ENCODE peak calls at places on chromosomes 1 and 21, in nine cellular contexts. N is CD8-positive, alpha-beta T cell; P is neural progenitor cell; I is AG04450; W is lower lobe of right lung; H is suprapubic skin; E is heart right ventricle; G is GM23338; K is MCF 10A. S is an unnamed sample.

GRCh38 chr1:210397681-210398080 is 69.0 kb downstream of the HHAT start:
- DNase-seq in W (no peak), K (no peak), P (no peak), I (no peak), E (no peak), G (no peak), N (no peak), H (no peak), S (no peak)

GRCh38 chr1:42173155-42173933 is 8.8 kb upstream of the GUCA2A start:
- DNase-seq in E (peak; percentile 64), K (peak; percentile 58), W (peak; percentile 78), G (peak; percentile 86), N (peak; percentile 84), I (no peak), P (peak; percentile 82), H (no peak), S (peak; percentile 65)

GRCh38 chr1:241387216-241387615 is 30.2 kb upstream of the RGS7 start:
- DNase-seq in N (no peak), H (no peak), G (no peak), E (no peak), P (no peak), K (no peak), I (no peak), W (no peak), S (no peak)

GRCh38 chr1:11862890-11863289 is 4.1 kb upstream of the NPPB start:
- DNase-seq in H (no peak), P (no peak), K (peak; percentile 45), N (no peak), E (no peak), I (no peak), G (no peak), W (no peak), S (no peak)

GRCh38 chr21:36700295-36700960 is 1.5 kb downstream of the SIM2 start:
- DNase-seq in E (no peak), P (peak; percentile 65), W (no peak), K (no peak), I (no peak), H (no peak), G (peak; percentile 32), N (no peak), S (no peak)

GRCh38 chr1:205450448-205450847 is 5.4 kb downstream of the BLACAT1 start:
- DNase-seq in I (no peak), N (no peak), G (peak; percentile 52), K (no peak), E (no peak), P (peak; percentile 26), W (no peak), H (no peak), S (no peak)

GRCh38 chr1:28926629-28927441 is 12.5 kb downstream of the EPB41 start:
- DNase-seq in K (no peak), G (peak; percentile 16), W (no peak), I (no peak), P (peak; percentile 23), E (no peak), H (no peak), N (no peak), S (no peak)

GRCh38 chr1:86155061-86155806 is 1.3 kb downstream of the COL24A1 start:
- DNase-seq in N (no peak), G (peak; percentile 73), K (no peak), I (no peak), P (peak; percentile 61), H (peak; percentile 54), E (peak; percentile 20), W (peak; percentile 51), S (no peak)

GRCh38 chr1:60281360-60281932 is 207.9 kb upstream of the C1orf87 start:
- DNase-seq in E (peak; percentile 22), I (no peak), G (peak; percentile 89), N (no peak), W (peak; percentile 45), K (peak; percentile 85), P (peak; percentile 86), H (peak; percentile 66), S (no peak)

GRCh38 chr1:193322218-193322617 is 135.8 kb upstream of the B3GALT2 start:
- DNase-seq in P (no peak), N (no peak), I (peak; percentile 51), H (no peak), W (no peak), K (peak; percentile 82), G (peak; percentile 12), E (no peak), S (no peak)

GRCh38 chr1:170935231-170935630 is at the start of gene MROH9:
- DNase-seq in H (no peak), P (no peak), W (no peak), I (no peak), G (peak; percentile 11), K (no peak), N (no peak), E (no peak), S (no peak)

GRCh38 chr1:28833396-28833795 is 21.4 kb downstream of the OPRD1 start:
- DNase-seq in P (no peak), H (no peak), N (no peak), E (no peak), I (no peak), W (no peak), G (no peak), K (no peak), S (no peak)

GRCh38 chr1:172117800-172118199 is 276.5 kb downstream of the DNM3 start:
- DNase-seq in P (no peak), E (no peak), K (no peak), G (no peak), W (no peak), H (no peak), N (peak; percentile 50), I (no peak), S (no peak)

GRCh38 chr1:41639332-41639936 is 155.0 kb upstream of the EDN2 start:
- DNase-seq in E (no peak), P (no peak), G (no peak), K (peak; percentile 40), W (no peak), H (no peak), I (no peak), N (no peak), S (no peak)

GRCh38 chr1:167401260-167401873 is 117.0 kb downstream of the CD247 start:
- DNase-seq in E (no peak), N (peak; percentile 68), I (peak; percentile 2), H (no peak), P (peak; percentile 64), G (peak; percentile 73), W (peak; percentile 62), K (peak; percentile 76), S (peak; percentile 55)

GRCh38 chr1:55559111-55559510 is 343.9 kb upstream of the USP24 start:
- DNase-seq in H (no peak), I (no peak), W (no peak), N (no peak), E (no peak), G (no peak), K (no peak), P (no peak), S (no peak)

GRCh38 chr21:33847586-33848251 is 67.9 kb downstream of the ATP5PO start:
- DNase-seq in I (no peak), N (no peak), K (no peak), W (no peak), E (no peak), H (no peak), P (no peak), G (no peak), S (no peak)

GRCh38 chr1:19723874-19724273 is 59.2 kb downstream of the HTR6 start:
- DNase-seq in P (no peak), K (no peak), N (no peak), H (no peak), G (peak; percentile 28), I (no peak), W (no peak), E (no peak), S (no peak)

GRCh38 chr1:2781627-2782026 is 19.9 kb downstream of the TTC34 start:
- DNase-seq in N (no peak), I (no peak), G (no peak), P (no peak), E (no peak), K (no peak), W (no peak), H (no peak), S (no peak)

GRCh38 chr21:42363331-42363730 is 3.0 kb downstream of the TFF1 start:
- DNase-seq in K (no peak), E (no peak), I (no peak), P (no peak), H (no peak), N (no peak), G (no peak), W (no peak), S (no peak)
- TF ChIP-seq CTCF in K (no peak), E (no peak), I (no peak), P (no peak), H (no peak), N (no peak), G (no peak), W (no peak), S (no peak)

GRCh38 chr1:100670083-100670482 is 49.5 kb upstream of the VCAM1 start:
- DNase-seq in I (peak; percentile 7), G (no peak), N (no peak), P (no peak), H (no peak), W (no peak), K (no peak), E (no peak), S (no peak)

GRCh38 chr1:100671604-100672003 is 47.9 kb upstream of the VCAM1 start:
- DNase-seq in N (no peak), W (no peak), E (no peak), I (peak; percentile 8), K (no peak), H (no peak), P (no peak), G (no peak), S (no peak)
- TF ChIP-seq CTCF in N (no peak), W (no peak), E (no peak), I (peak; percentile 30), K (no peak), H (no peak), P (no peak), G (no peak), S (no peak)

GRCh38 chr1:175824079-175824478 is 80.7 kb upstream of the TNR start:
- DNase-seq in K (peak; percentile 54), P (peak; percentile 58), H (no peak), W (no peak), I (no peak), G (peak; percentile 84), N (no peak), E (peak; percentile 16), S (no peak)
- TF ChIP-seq CTCF in K (peak; percentile 45), P (peak; percentile 73), H (no peak), W (peak; percentile 15), I (no peak), G (peak; percentile 88), N (no peak), E (peak; percentile 37), S (no peak)

DNA sequence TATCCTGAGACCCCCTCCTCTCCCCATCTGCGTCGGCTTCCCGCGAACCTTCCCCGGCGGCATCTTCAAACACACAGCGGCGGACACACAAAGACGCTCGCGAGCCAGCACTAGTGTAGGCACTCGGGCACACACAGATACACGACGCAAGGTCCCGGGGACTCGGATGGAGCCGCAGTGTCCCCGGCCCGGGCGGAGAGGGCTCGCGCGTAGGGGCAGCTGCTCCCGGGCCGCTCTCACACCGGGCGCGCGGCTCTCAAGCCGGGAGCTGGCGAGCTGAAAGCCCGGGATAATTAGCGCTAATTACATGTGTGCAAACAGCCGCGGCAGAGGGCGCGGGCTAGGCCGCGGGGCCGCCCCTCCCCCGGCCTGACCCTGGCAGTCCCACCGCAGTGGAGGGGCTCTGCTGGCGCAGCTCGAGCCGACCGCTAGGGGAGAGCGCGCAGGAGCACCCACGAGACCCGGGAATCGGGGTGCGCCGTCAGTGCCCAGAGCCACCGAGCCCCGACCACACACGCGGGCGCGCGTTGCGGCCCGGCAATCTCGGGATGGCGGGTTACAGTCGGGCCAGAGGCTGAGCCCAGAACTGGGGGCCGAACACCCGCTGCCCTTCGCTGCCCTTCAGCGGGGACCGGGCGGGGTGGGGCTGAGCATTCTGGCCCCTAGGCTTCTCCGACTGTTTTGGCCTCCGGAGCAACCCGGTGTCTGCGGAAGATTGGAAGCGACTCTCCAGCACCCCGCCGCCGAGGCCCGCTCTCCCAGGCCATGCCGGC is 271.6 kb downstream of the FOXD2 start:
- DNase-seq in H (no peak), I (no peak), K (no peak), N (no peak), W (no peak), G (peak; percentile 69), E (peak; percentile 28), P (peak; percentile 92), S (no peak)
- TF ChIP-seq CTCF in H (no peak), I (peak; percentile 33), K (no peak), N (no peak), W (peak; percentile 37), G (peak; percentile 42), E (peak; percentile 36), P (peak; percentile 62), S (no peak)